ENCODE peak calls at places on chromosome 15, in seven cellular contexts. I, D, K, C, T, R and Q are unnamed samples.

GRCh38 chr15:38648116-38648843 is 83.7 kb upstream of the RASGRP1 start:
- DNase-seq in K (no peak), D (no peak), T (no peak), I (no peak), C (no peak), R (no peak), Q (no peak)

GRCh38 chr15:67187351-67187854 is 67.1 kb downstream of the AAGAB start:
- DNase-seq in T (no peak), C (no peak), D (no peak), R (no peak), I (no peak), K (peak), Q (no peak)

GRCh38 chr15:41941644-41942415 is 30.5 kb downstream of the EHD4 start:
- DNase-seq in I (no peak), C (no peak), K (no peak), T (no peak), D (no peak), R (peak), Q (no peak)

GRCh38 chr15:90031231-90031791 is 30.2 kb downstream of the ZNF710 start:
- DNase-seq in D (no peak), R (peak), C (no peak), T (no peak), I (no peak), K (peak), Q (no peak)

GRCh38 chr15:80250614-80251504 is 1.2 kb downstream of the CTXND1 start:
- DNase-seq in D (no peak), C (no peak), K (no peak), T (no peak), R (no peak), I (no peak), Q (no peak)

GRCh38 chr15:46312133-46312740 is 677.4 kb downstream of the SQOR start:
- DNase-seq in C (peak), K (peak), R (peak), D (peak), T (peak), I (no peak), Q (peak)

GRCh38 chr15:37789881-37790280 is 144.6 kb upstream of the TMCO5A start:
- DNase-seq in K (peak), I (no peak), C (no peak), D (no peak), R (peak), T (no peak), Q (no peak)

GRCh38 chr15:69272139-69272538 is 26.6 kb upstream of the PAQR5 start:
- DNase-seq in I (no peak), T (no peak), K (no peak), C (no peak), R (no peak), D (no peak), Q (no peak)

GRCh38 chr15:52144656-52145055 is 32.1 kb upstream of the BCL2L10 start:
- DNase-seq in K (peak), C (no peak), R (peak), T (no peak), I (no peak), D (no peak), Q (no peak)

GRCh38 chr15:33292718-33293307 is 18.0 kb upstream of the RYR3 start:
- DNase-seq in T (peak), D (peak), C (peak), K (peak), I (no peak), R (peak), Q (no peak)

GRCh38 chr15:42087460-42087859 is 6.9 kb downstream of the PLA2G4D start:
- DNase-seq in R (no peak), K (no peak), I (no peak), D (no peak), T (no peak), C (no peak), Q (no peak)

GRCh38 chr15:95872366-95872771 is 458.1 kb upstream of the NR2F2 start:
- DNase-seq in D (no peak), T (no peak), C (no peak), K (peak), I (no peak), R (peak), Q (no peak)

GRCh38 chr15:60695713-60696522 is 217.0 kb upstream of the ICE2 start:
- DNase-seq in C (peak), K (peak), R (no peak), D (no peak), I (peak), T (no peak), Q (peak)